ENCODE peak calls at places on chromosome 1, in nine cellular contexts. K is AG04450, P is suprapubic skin, O is tibial nerve, U is heart right ventricle, E is Calu3, S is MM.1S, D is fibroblast of lung, Y is thoracic aorta. Q is an unnamed sample.

GRCh38 chr1:53371121-53371666 is 43.3 kb upstream of the LRP8 start:
- DNase-seq in K (no peak), P (peak; percentile 77), O (no peak), U (no peak), E (no peak), S (no peak), D (no peak), Y (no peak), Q (peak; percentile 66)

GRCh38 chr1:64877151-64877550 is 89.2 kb downstream of the JAK1 start:
- DNase-seq in K (no peak), P (no peak), O (no peak), U (no peak), E (no peak), S (no peak), D (no peak), Y (no peak), Q (no peak)

GRCh38 chr1:226975909-226976670 is 36.0 kb downstream of the COQ8A start:
- DNase-seq in K (no peak), P (peak; percentile 74), O (no peak), U (no peak), E (no peak), S (no peak), D (no peak), Y (no peak), Q (peak; percentile 60)

GRCh38 chr1:62437273-62437945 is 560 bp downstream of the USP1 start:
- DNase-seq in K (no peak), P (peak; percentile 89), O (no peak), U (no peak), E (no peak), S (peak; percentile 28), D (peak; percentile 23), Y (no peak), Q (no peak)

GRCh38 chr1:226310123-226310540 is 1.2 kb upstream of the LIN9 start:
- DNase-seq in K (no peak), P (no peak), O (no peak), U (no peak), E (no peak), S (no peak), D (no peak), Y (no peak), Q (no peak)

GRCh38 chr1:212754715-212755114 is 36.9 kb downstream of the NSL1 start:
- DNase-seq in K (no peak), P (no peak), O (no peak), U (no peak), E (no peak), S (peak; percentile 29), D (no peak), Y (no peak), Q (no peak)

GRCh38 chr1:167360120-167360519 is 139.4 kb downstream of the POU2F1 start:
- DNase-seq in K (no peak), P (no peak), O (no peak), U (no peak), E (no peak), S (no peak), D (no peak), Y (no peak), Q (no peak)

GRCh38 chr1:227901906-227902640 is 45.7 kb downstream of the WNT9A start:
- DNase-seq in K (no peak), P (peak; percentile 70), O (no peak), U (peak; percentile 5), E (no peak), S (no peak), D (no peak), Y (no peak), Q (no peak)

GRCh38 chr1:147924813-147925212 is 3.4 kb upstream of the GPR89B start:
- DNase-seq in K (no peak), P (no peak), O (no peak), U (no peak), E (no peak), S (no peak), D (no peak), Y (no peak), Q (no peak)

DNA sequence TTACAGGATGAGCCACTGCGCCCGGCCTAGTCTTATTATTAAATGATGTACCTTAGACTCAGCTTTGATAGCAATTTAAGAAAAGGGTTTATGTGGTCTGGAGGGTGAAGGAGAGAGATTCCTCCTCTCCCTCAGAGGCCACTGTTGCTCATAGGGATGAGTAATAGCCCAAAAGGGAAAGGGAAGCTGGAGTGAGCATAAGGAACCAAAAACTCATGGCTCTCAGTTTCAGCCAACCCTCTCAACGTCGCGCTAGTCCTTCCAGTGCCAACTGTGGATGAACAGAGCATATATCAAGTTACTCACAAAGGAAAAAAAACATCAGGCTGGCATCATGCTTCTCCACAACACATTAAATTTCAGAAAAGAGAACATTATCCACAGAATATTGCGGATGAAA is 8.3 kb upstream of the GPR89B start:
- DNase-seq in K (no peak), P (no peak), O (no peak), U (no peak), E (no peak), S (no peak), D (no peak), Y (no peak), Q (no peak)
- TF ChIP-seq CTCF in K (no peak), P (no peak), O (no peak), U (no peak), E (no peak), S (no peak), D (no peak), Y (no peak), Q (no peak)

DNA sequence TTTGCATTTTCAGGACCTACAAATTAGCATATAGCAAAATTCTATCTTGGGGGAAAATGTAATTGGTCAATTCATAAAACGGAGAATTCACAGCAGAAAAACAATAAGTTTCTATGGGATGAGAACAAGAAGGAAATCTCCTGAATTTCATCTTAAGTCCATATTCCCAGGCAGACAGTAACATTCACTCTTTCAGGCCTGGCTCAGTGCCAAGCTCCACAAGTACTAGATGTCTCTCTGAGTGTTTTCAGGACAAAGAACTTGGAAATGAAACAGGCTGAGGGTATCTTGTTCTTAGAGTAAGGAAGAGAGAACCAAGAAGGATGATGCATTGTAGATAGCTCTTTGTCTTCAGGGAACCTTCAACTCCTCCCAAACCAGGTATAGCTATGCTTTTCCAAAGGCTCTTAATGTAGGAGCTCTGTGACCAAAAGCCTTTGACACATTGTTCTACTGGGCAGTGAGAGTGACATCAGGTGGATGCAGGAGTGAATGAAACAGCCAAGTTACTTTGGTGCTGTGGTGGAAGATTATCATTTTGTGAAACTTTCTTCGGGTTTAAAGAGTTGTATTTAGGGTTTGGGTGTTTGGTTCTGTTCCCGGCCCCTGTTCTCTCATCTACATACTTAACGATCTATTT is 298.3 kb downstream of the GPATCH2 start:
- DNase-seq in K (no peak), P (no peak), O (no peak), U (no peak), E (no peak), S (no peak), D (peak; percentile 17), Y (no peak), Q (no peak)
- TF ChIP-seq CTCF in K (no peak), P (no peak), O (no peak), U (no peak), E (no peak), S (no peak), D (no peak), Y (no peak), Q (no peak)

DNA sequence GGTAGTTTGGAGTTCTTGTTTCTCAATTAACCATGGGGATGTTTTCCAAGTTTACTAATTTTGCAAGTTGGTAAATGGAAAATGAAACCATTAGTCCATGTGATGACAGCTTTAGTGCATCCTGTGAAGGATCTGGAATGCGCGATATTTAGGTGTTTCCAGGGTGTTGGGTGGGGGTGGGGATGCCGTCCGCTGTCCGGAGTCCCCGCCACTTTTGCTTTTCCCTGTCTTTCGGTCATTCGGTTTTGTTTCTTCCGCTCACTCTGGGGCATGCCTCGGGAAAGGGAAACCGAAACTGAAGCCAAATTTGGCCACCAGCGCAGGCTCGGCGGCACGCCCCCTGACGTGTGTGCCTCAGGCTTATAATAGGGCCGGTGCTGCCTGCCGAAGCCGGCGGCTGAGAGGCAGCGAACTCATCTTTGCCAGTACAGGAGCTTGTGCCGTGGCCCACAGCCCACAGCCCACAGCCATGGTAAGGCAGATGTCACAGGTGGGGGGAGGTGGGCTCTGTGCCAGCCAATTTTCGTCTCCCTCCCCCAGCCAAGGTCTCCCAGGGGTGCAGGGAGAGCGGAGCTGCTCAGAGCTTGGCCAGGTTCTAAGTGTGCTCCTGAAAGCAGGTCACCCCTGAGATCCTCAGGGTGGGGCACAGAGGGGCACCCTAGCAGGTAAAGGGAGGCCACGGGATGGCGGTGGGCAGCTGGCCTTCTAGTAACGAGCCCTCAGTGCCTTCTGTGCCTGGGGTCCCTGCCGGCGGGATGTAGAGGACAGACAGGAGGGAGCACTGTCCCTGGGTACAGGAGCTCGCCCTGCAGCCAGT is at the start of gene ISG15:
- DNase-seq in K (peak; percentile 51), P (peak; percentile 94), O (peak; percentile 85), U (peak; percentile 89), E (peak; percentile 87), S (peak; percentile 92), D (peak; percentile 85), Y (peak; percentile 63), Q (no peak)
- TF ChIP-seq CTCF in K (no peak), P (no peak), O (peak; percentile 21), U (no peak), E (no peak), S (no peak), D (no peak), Y (no peak), Q (no peak)

DNA sequence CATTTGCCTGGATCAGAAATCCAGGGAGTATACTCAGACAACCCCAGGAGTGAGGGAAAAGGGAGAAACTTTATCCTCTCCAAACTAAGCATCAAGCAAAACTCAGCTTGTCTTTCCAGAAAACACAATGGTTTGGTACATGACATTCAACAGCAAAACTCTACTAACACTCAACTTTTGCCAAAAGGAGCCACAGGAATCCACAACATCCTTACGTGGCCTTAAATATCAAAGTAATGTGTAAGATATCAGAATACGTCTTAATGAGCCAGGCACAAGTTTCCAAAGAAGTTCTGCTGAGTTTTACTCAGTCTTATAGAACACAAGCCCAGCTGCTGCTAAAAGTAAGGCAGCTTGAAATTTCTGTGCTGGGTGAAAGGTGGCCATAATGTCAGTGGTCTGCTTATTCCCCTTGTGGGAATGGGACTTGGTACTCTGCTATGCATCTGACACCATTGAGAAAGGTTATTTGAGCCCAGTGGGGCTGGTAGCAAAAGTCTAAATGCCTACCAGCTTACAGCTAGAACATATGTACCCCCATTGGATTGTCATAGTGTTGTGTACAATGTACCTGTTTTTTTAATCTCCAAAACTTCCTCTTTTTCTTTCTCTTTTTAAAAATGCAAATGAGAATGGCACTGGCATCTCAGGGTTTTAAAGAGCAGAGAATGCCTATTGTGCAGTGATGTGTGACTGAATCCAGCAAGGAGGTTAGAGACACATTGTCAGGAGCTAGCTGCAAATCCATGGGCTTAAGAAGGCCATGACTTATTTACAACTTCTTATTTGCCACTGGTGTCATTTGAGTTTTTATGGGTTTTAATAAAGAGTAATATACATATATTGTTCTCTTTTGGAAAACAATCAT is 62.0 kb upstream of the ST6GALNAC3 start:
- DNase-seq in K (no peak), P (no peak), O (no peak), U (no peak), E (no peak), S (no peak), D (no peak), Y (no peak), Q (no peak)
- TF ChIP-seq CTCF in K (no peak), P (no peak), O (no peak), U (no peak), E (no peak), S (no peak), D (no peak), Y (no peak), Q (no peak)

GRCh38 chr1:18794066-18794465 is 65.4 kb downstream of the TAS1R2 start:
- DNase-seq in K (no peak), P (no peak), O (no peak), U (no peak), E (no peak), S (peak; percentile 33), D (no peak), Y (no peak), Q (no peak)
- TF ChIP-seq CTCF in K (no peak), P (no peak), O (no peak), U (no peak), E (no peak), S (no peak), D (no peak), Y (no peak), Q (no peak)